ENCODE peak calls at places on chromosomes 13 and 19, in eight cellular contexts. V, W, I, G, Z, F, D and J are unnamed samples.

GRCh38 chr19:48216933-48217332 is 38.8 kb downstream of the CARD8 start:
- DNase-seq in G (no peak), V (no peak), D (no peak), F (no peak), I (no peak), Z (no peak), W (no peak), J (no peak)

GRCh38 chr13:22939157-22939556 is 241.6 kb upstream of the SGCG start:
- DNase-seq in D (no peak), F (no peak), G (no peak), Z (no peak), V (no peak), I (no peak), W (no peak), J (no peak)

GRCh38 chr19:7830823-7831222 is 805 bp downstream of the EVI5L start:
- DNase-seq in V (no peak), G (no peak), W (no peak), D (peak), F (no peak), I (no peak), Z (no peak), J (no peak)

GRCh38 chr19:38394488-38394887 is 6.0 kb downstream of the SPRED3 start:
- DNase-seq in D (peak), W (no peak), F (peak), I (peak), Z (no peak), V (no peak), G (no peak), J (no peak)

GRCh38 chr13:106104281-106104901 is 431.1 kb downstream of the EFNB2 start:
- DNase-seq in V (no peak), D (no peak), W (peak), F (no peak), G (no peak), I (peak), Z (no peak), J (no peak)

GRCh38 chr13:51277943-51278342 is 55.7 kb downstream of the FAM124A start:
- DNase-seq in D (no peak), Z (peak), W (no peak), F (no peak), I (no peak), V (no peak), G (no peak), J (no peak)

GRCh38 chr19:13173129-13173737 is 23.0 kb downstream of the IER2 start:
- DNase-seq in G (no peak), I (no peak), F (no peak), D (no peak), Z (no peak), W (no peak), V (no peak), J (no peak)

GRCh38 chr19:18464646-18465045 is 26.7 kb upstream of the ISYNA1 start:
- DNase-seq in G (no peak), Z (peak), I (peak), D (no peak), V (peak), F (no peak), W (peak), J (no peak)

GRCh38 chr19:54532528-54532927 is 29.9 kb downstream of the LAIR2 start:
- DNase-seq in W (no peak), G (no peak), I (no peak), F (no peak), D (no peak), Z (no peak), V (no peak), J (no peak)

GRCh38 chr19:1156830-1157615 is 17.0 kb downstream of the SBNO2 start:
- DNase-seq in G (no peak), W (no peak), I (no peak), Z (no peak), D (peak), V (no peak), F (no peak), J (no peak)

GRCh38 chr19:10919352-10920287 is 8.8 kb downstream of the YIPF2 start:
- DNase-seq in F (no peak), G (no peak), Z (no peak), D (no peak), W (no peak), I (no peak), V (no peak), J (no peak)

GRCh38 chr13:108993346-108993745 is 363.9 kb downstream of the MYO16 start:
- DNase-seq in V (no peak), D (no peak), G (no peak), I (peak), W (no peak), F (no peak), Z (no peak), J (no peak)

GRCh38 chr13:112793545-112794445 is 104.0 kb downstream of the ATP11A start:
- DNase-seq in G (no peak), Z (no peak), I (no peak), F (no peak), W (no peak), V (no peak), D (no peak), J (no peak)

GRCh38 chr13:88602786-88603777 is 931.9 kb downstream of the SLITRK5 start:
- DNase-seq in I (peak), V (no peak), D (no peak), W (no peak), G (no peak), Z (no peak), F (no peak), J (no peak)

GRCh38 chr13:61362522-61362921 is 53.1 kb downstream of the PCDH20 start:
- DNase-seq in I (no peak), G (no peak), F (no peak), Z (no peak), D (no peak), V (no peak), W (no peak), J (no peak)

GRCh38 chr19:51488491-51488890 is 10.2 kb downstream of the CEACAM18 start:
- DNase-seq in V (no peak), F (no peak), I (no peak), Z (no peak), G (no peak), D (no peak), W (no peak), J (no peak)

GRCh38 chr13:58025821-58026220 is 394.3 kb downstream of the PCDH17 start:
- DNase-seq in V (no peak), D (no peak), Z (no peak), F (no peak), W (no peak), I (no peak), G (no peak), J (no peak)

GRCh38 chr19:16877581-16877980 is 11.2 kb upstream of the F2RL3 start:
- DNase-seq in Z (no peak), I (no peak), V (no peak), F (no peak), W (no peak), G (no peak), D (no peak), J (no peak)

GRCh38 chr19:10593820-10594637 is 6.9 kb upstream of the AP1M2 start:
- DNase-seq in W (no peak), I (no peak), V (no peak), D (no peak), G (no peak), F (no peak), Z (no peak), J (no peak)

GRCh38 chr13:109224033-109224432 is 562.4 kb downstream of the IRS2 start:
- DNase-seq in Z (no peak), I (no peak), D (no peak), V (no peak), F (no peak), W (no peak), G (no peak), J (no peak)

GRCh38 chr19:2625434-2625833 is 77.1 kb downstream of the GNG7 start:
- DNase-seq in I (no peak), Z (no peak), F (no peak), D (peak), G (no peak), V (peak), W (no peak), J (no peak)

GRCh38 chr19:18433039-18433691 is 4.8 kb downstream of the ISYNA1 start:
- DNase-seq in W (no peak), G (peak), D (peak), Z (peak), V (no peak), I (no peak), F (no peak), J (no peak)

GRCh38 chr19:48329167-48329891 is 4.0 kb downstream of the EMP3 start:
- DNase-seq in G (no peak), F (no peak), Z (no peak), D (no peak), V (no peak), I (peak), W (peak), J (no peak)

GRCh38 chr19:10091892-10092641 is 6.0 kb downstream of the SHFL start:
- DNase-seq in D (no peak), V (no peak), G (no peak), Z (no peak), I (no peak), F (no peak), W (no peak), J (no peak)

GRCh38 chr19:56594446-56594782 is 688 bp upstream of the ZNF71 start:
- DNase-seq in G (no peak), F (no peak), V (no peak), I (no peak), W (no peak), D (no peak), Z (no peak), J (no peak)

GRCh38 chr13:49540552-49540951 is 44.8 kb downstream of the PHF11 start:
- DNase-seq in I (peak), Z (peak), G (no peak), D (no peak), F (no peak), V (no peak), W (peak), J (peak)

GRCh38 chr19:35813043-35813890 is 622 bp upstream of the PRODH2 start:
- DNase-seq in G (no peak), I (no peak), W (no peak), D (no peak), V (no peak), F (no peak), Z (no peak), J (no peak)

GRCh38 chr13:73061478-73062275 is 2.9 kb downstream of the KLF5 start:
- DNase-seq in W (no peak), V (no peak), I (peak), F (no peak), G (no peak), D (no peak), Z (no peak), J (no peak)

GRCh38 chr13:60584976-60585375 is 188.0 kb downstream of the TDRD3 start:
- DNase-seq in D (peak), V (no peak), Z (no peak), I (no peak), G (no peak), W (peak), F (peak), J (no peak)

GRCh38 chr19:13087795-13088537 is 14.7 kb downstream of the LYL1 start:
- DNase-seq in G (no peak), F (no peak), D (no peak), Z (no peak), I (no peak), V (no peak), W (no peak), J (no peak)

GRCh38 chr19:32041681-32042292 is 303.6 kb upstream of the ZNF507 start:
- DNase-seq in D (no peak), I (peak), W (peak), V (peak), F (peak), G (peak), Z (peak), J (no peak)

GRCh38 chr19:2294377-2295335 is 12.7 kb upstream of the PEAK3 start:
- DNase-seq in G (no peak), Z (peak), V (no peak), W (no peak), F (no peak), I (no peak), D (no peak), J (no peak)

GRCh38 chr13:43522788-43523187 is 264.0 kb downstream of the ENOX1 start:
- DNase-seq in I (no peak), V (no peak), F (no peak), W (peak), Z (no peak), G (no peak), D (no peak), J (no peak)

DNA sequence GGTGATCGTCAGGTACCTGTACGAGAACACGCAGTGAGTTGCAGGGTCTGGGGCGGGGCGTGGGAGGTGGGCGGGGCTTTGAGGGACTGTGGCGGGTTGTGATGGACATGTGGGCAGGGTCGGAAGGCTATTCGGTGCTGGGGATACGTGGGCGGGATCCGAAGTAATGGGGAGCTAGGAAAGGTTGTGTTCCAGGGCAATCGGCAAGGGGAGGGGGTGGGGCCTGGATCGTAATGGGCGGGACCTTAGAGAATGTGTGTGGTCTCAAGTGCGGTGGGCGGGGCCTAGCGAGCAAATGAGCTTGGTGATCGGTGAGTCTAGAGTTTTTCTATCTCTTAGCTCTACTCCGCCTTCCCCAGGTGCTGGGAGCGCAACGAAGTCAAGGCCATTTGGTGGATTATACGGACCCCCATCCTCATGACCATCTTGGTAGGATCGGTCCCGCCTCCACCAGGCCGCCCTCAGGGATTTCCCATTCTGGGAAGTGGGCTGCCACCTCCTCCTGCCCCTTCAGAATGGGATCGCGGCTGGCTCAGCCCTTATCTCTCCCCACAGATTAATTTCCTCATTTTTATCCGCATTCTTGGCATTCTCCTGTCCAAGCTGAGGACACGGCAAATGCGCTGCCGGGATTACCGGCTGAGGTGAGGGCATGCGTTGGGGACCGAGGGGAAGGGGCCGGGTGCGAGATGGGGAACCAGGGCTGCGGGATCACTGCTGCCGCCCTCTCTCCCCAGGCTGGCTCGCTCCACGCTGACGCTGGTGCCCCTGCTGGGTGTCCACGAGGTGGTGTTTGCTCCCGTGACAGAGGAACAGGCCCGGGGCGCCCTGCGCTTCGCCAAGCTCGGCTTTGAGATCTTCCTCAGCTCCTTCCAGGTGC is 9.6 kb downstream of the GIPR start:
- DNase-seq in W (peak), D (peak), I (peak), Z (peak), V (peak), G (peak), F (peak), J (peak)
- TF ChIP-seq CTCF in W (no peak), D (no peak), I (peak), Z (no peak), V (peak), G (no peak), F (peak), J (no peak)

GRCh38 chr19:45900661-45901431 is 1.6 kb downstream of the MYPOP start:
- DNase-seq in W (no peak), F (no peak), V (no peak), G (no peak), D (no peak), Z (no peak), I (peak), J (no peak)

GRCh38 chr19:45905016-45905415 is 2.6 kb upstream of the MYPOP start:
- DNase-seq in V (no peak), W (no peak), Z (no peak), G (no peak), I (no peak), D (no peak), F (no peak), J (no peak)

GRCh38 chr19:45901912-45902650 is at the start of gene MYPOP:
- DNase-seq in G (no peak), Z (peak), W (no peak), I (no peak), D (no peak), V (no peak), F (no peak), J (no peak)

GRCh38 chr19:45901432-45901903 is 945 bp downstream of the MYPOP start:
- DNase-seq in I (peak), D (no peak), Z (peak), W (peak), V (peak), F (no peak), G (no peak), J (peak)

DNA sequence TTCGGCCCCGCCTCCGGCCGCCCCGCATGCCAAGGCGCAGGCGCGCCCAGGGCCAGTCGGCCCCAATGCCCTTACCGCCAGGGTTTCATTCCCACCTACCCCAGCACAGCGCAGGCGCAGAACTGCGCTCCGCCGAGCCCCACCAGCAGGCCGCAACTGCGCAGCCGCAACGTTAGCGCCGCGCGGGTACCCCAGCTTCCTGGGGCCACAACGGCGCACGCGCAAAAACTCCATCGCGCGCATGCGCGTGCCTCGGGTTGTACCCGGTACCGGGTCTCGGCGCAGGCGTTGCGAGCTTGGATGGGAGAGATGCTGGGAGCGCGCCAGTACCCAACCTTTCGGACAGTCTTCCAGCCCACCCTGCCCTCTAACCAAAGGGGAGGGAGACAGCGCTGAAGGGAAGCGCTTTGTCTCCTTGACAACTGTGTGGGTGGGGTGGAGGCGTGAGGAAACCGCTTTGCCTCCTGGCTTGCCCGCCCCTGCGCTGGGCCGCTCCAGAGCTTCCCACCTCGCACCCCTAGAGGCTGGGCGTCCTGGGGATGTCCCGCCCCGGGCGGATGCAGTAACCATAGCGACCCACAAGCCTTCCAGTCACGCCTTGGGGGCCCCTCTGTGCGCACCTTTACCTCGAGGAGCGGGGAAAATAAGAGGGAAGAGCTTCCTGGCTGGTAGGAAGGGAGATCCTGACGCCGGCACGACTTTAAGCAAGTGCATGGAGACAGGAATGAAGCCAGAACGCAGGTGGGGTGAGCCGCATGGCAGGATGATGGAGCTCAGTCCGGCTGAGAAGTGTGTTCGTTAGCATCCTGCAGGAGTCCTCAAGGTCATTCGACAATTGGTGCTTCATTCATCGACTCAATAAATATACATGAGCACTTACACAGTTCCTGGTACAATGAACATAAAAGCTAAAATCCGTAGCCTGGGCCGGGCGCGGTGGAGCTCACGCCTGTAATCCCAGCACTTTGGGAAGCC is 525 bp upstream of the MYPOP start:
- DNase-seq in F (peak), D (peak), V (peak), G (peak), I (peak), W (peak), Z (peak), J (peak)
- TF ChIP-seq CTCF in F (no peak), D (no peak), V (peak), G (no peak), I (no peak), W (no peak), Z (no peak), J (no peak)

GRCh38 chr13:110486061-110486780 is 75.3 kb downstream of the RAB20 start:
- DNase-seq in F (no peak), I (no peak), G (no peak), D (no peak), Z (no peak), W (peak), V (no peak), J (no peak)
- TF ChIP-seq CTCF in F (no peak), I (no peak), G (no peak), D (no peak), Z (no peak), W (no peak), V (no peak), J (no peak)

DNA sequence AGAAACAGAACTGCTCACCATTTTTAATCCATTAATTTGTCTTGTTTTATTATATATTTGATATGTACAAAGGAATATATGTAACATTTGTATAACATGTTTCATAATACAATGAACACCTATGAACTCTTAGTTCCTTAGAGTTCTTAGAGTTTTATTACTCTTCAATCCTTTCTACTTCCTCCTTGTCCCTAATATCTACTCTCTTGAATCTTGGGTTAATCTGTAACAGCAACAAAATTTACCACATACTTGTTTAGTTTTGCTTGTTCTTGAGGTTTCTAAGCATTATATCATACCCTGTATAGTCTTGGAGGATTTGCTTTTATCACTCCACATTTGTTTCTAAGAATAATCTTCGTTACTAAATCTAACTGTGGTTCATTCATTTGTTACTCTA is 151.4 kb downstream of the PDS5B start:
- DNase-seq in Z (no peak), G (no peak), D (no peak), W (no peak), F (no peak), I (no peak), V (no peak), J (no peak)
- TF ChIP-seq CTCF in Z (no peak), G (no peak), D (no peak), W (no peak), F (no peak), I (no peak), V (no peak), J (no peak)

GRCh38 chr19:39765091-39766076 is 13.3 kb upstream of the LEUTX start:
- DNase-seq in I (peak), F (peak), Z (peak), G (no peak), W (peak), V (peak), D (no peak), J (peak)
- TF ChIP-seq CTCF in I (peak), F (peak), Z (peak), G (peak), W (peak), V (peak), D (peak), J (no peak)

GRCh38 chr19:30209617-30210600 is 162.3 kb upstream of the ZNF536 start:
- DNase-seq in I (no peak), G (no peak), W (no peak), D (no peak), V (no peak), F (no peak), Z (no peak), J (no peak)
- TF ChIP-seq CTCF in I (no peak), G (no peak), W (no peak), D (no peak), V (no peak), F (no peak), Z (no peak), J (no peak)